ENCODE peak calls at places on chromosomes 5 and 9, in four cellular contexts. X, O, Q and V are unnamed samples.

GRCh38 chr9:15357050-15357653 is 50.1 kb upstream of the TTC39B start:
- DNase-seq in X (no peak), Q (peak), O (no peak), V (no peak)

GRCh38 chr5:143010335-143010734 is 240.2 kb downstream of the ARHGAP26 start:
- DNase-seq in O (no peak), Q (peak), X (no peak), V (no peak)

GRCh38 chr9:2494571-2494970 is 127.0 kb upstream of the VLDLR start:
- DNase-seq in X (no peak), O (no peak), Q (no peak), V (no peak)

GRCh38 chr5:11400312-11400711 is 503.9 kb downstream of the CTNND2 start:
- DNase-seq in X (no peak), Q (no peak), O (no peak), V (no peak)

GRCh38 chr5:88287846-88288588 is 19.4 kb upstream of the TMEM161B start:
- DNase-seq in Q (no peak), X (no peak), O (no peak), V (no peak)

GRCh38 chr5:67577424-67577823 is 380.8 kb upstream of the CD180 start:
- DNase-seq in O (peak), Q (no peak), X (no peak), V (no peak)

GRCh38 chr5:1755321-1755949 is 44.2 kb downstream of the MRPL36 start:
- DNase-seq in O (no peak), Q (no peak), X (no peak), V (no peak)

GRCh38 chr9:33117306-33117705 is 40.8 kb upstream of the SMU1 start:
- DNase-seq in X (no peak), Q (no peak), O (no peak), V (no peak)

GRCh38 chr5:132099073-132099748 is 25.6 kb downstream of the CSF2 start:
- DNase-seq in X (no peak), O (no peak), Q (no peak), V (no peak)

GRCh38 chr9:34958411-34958982 is 412 bp downstream of the PHF24 start:
- DNase-seq in X (no peak), O (no peak), Q (no peak), V (no peak)

GRCh38 chr5:119943148-119943547 is 313.8 kb downstream of the FAM170A start:
- DNase-seq in Q (no peak), X (no peak), O (no peak), V (no peak)

GRCh38 chr5:121218086-121218485 is 633.6 kb upstream of the FTMT start:
- DNase-seq in O (no peak), Q (peak), X (no peak), V (no peak)

GRCh38 chr9:37512439-37512838 is 26.7 kb downstream of the POLR1E start:
- DNase-seq in O (no peak), X (no peak), Q (no peak), V (no peak)

GRCh38 chr5:127088226-127088625 is 14.9 kb upstream of the C5orf63 start:
- DNase-seq in O (peak), X (no peak), Q (no peak), V (peak)